ENCODE peak calls at places on chromosomes 6 and 20, in nine cellular contexts. One of them, this sample, is unnamed.
A peak's percentile ranks its signal among the peaks of the same experiment; 100 is the strongest.

GRCh38 chr6:153059757-153060156 is 57.2 kb upstream of the MTRF1L start:
- DNase-seq in lower lobe of right lung: no peak
- DNase-seq in left lung: no peak
- DNase-seq in stomach: no peak
- DNase-seq in AG10803: peak; percentile 5
- DNase-seq in bronchial epithelial cell: no peak
- DNase-seq in spleen: no peak
- DNase-seq in tibial nerve: no peak
- DNase-seq in fibroblast of pulmonary artery: no peak
- DNase-seq in this sample: no peak

GRCh38 chr20:35238170-35238569 is 11.7 kb downstream of the MMP24 start:
- DNase-seq in tibial nerve: no peak
- DNase-seq in fibroblast of pulmonary artery: no peak
- DNase-seq in lower lobe of right lung: no peak
- DNase-seq in stomach: no peak
- DNase-seq in bronchial epithelial cell: no peak
- DNase-seq in spleen: no peak
- DNase-seq in left lung: no peak
- DNase-seq in AG10803: no peak
- DNase-seq in this sample: no peak

GRCh38 chr6:140572129-140572528 is 1197.7 kb upstream of the CITED2 start:
- DNase-seq in spleen: no peak
- DNase-seq in tibial nerve: no peak
- DNase-seq in left lung: no peak
- DNase-seq in stomach: no peak
- DNase-seq in AG10803: peak; percentile 96
- DNase-seq in bronchial epithelial cell: peak; percentile 92
- DNase-seq in fibroblast of pulmonary artery: peak; percentile 96
- DNase-seq in lower lobe of right lung: no peak
- DNase-seq in this sample: no peak

GRCh38 chr6:168015492-168016175 is 18.2 kb downstream of the KIF25 start:
- DNase-seq in AG10803: no peak
- DNase-seq in lower lobe of right lung: peak; percentile 20
- DNase-seq in left lung: no peak
- DNase-seq in spleen: no peak
- DNase-seq in stomach: no peak
- DNase-seq in tibial nerve: no peak
- DNase-seq in bronchial epithelial cell: no peak
- DNase-seq in fibroblast of pulmonary artery: no peak
- DNase-seq in this sample: no peak

GRCh38 chr6:100593522-100593921 is 128.8 kb upstream of the SIM1 start:
- DNase-seq in tibial nerve: no peak
- DNase-seq in lower lobe of right lung: no peak
- DNase-seq in bronchial epithelial cell: no peak
- DNase-seq in spleen: no peak
- DNase-seq in stomach: no peak
- DNase-seq in left lung: no peak
- DNase-seq in fibroblast of pulmonary artery: no peak
- DNase-seq in AG10803: no peak
- DNase-seq in this sample: no peak

GRCh38 chr6:111677186-111677990 is 71.7 kb upstream of the TRAF3IP2 start:
- DNase-seq in spleen: no peak
- DNase-seq in fibroblast of pulmonary artery: no peak
- DNase-seq in lower lobe of right lung: no peak
- DNase-seq in AG10803: no peak
- DNase-seq in tibial nerve: no peak
- DNase-seq in stomach: no peak
- DNase-seq in left lung: no peak
- DNase-seq in bronchial epithelial cell: no peak
- DNase-seq in this sample: no peak

GRCh38 chr20:10656270-10656669 is 17.5 kb downstream of the JAG1 start:
- DNase-seq in lower lobe of right lung: no peak
- DNase-seq in stomach: no peak
- DNase-seq in bronchial epithelial cell: no peak
- DNase-seq in spleen: no peak
- DNase-seq in AG10803: no peak
- DNase-seq in fibroblast of pulmonary artery: no peak
- DNase-seq in left lung: no peak
- DNase-seq in tibial nerve: no peak
- DNase-seq in this sample: no peak

GRCh38 chr20:3935295-3935955 is 46.2 kb downstream of the PANK2 start:
- DNase-seq in tibial nerve: no peak
- DNase-seq in bronchial epithelial cell: no peak
- DNase-seq in left lung: no peak
- DNase-seq in lower lobe of right lung: no peak
- DNase-seq in stomach: no peak
- DNase-seq in spleen: no peak
- DNase-seq in fibroblast of pulmonary artery: peak; percentile 32
- DNase-seq in AG10803: peak; percentile 59
- DNase-seq in this sample: no peak

GRCh38 chr6:9428416-9429172 is 986.3 kb downstream of the TFAP2A start:
- DNase-seq in tibial nerve: no peak
- DNase-seq in spleen: no peak
- DNase-seq in AG10803: peak; percentile 27
- DNase-seq in stomach: no peak
- DNase-seq in fibroblast of pulmonary artery: peak; percentile 34
- DNase-seq in lower lobe of right lung: no peak
- DNase-seq in bronchial epithelial cell: peak; percentile 33
- DNase-seq in left lung: no peak
- DNase-seq in this sample: no peak

GRCh38 chr20:5316188-5317158 is at the start of gene PROKR2:
- DNase-seq in lower lobe of right lung: peak; percentile 42
- DNase-seq in AG10803: no peak
- DNase-seq in tibial nerve: no peak
- DNase-seq in bronchial epithelial cell: no peak
- DNase-seq in left lung: no peak
- DNase-seq in spleen: peak; percentile 78
- DNase-seq in stomach: no peak
- DNase-seq in fibroblast of pulmonary artery: no peak
- DNase-seq in this sample: no peak

GRCh38 chr6:4336778-4337442 is 201.5 kb upstream of the ECI2 start:
- DNase-seq in tibial nerve: no peak
- DNase-seq in bronchial epithelial cell: no peak
- DNase-seq in left lung: no peak
- DNase-seq in spleen: no peak
- DNase-seq in AG10803: no peak
- DNase-seq in fibroblast of pulmonary artery: peak; percentile 85
- DNase-seq in stomach: no peak
- DNase-seq in lower lobe of right lung: no peak
- DNase-seq in this sample: no peak

GRCh38 chr6:167791036-167791779 is 35.5 kb upstream of the AFDN start:
- DNase-seq in bronchial epithelial cell: peak; percentile 76
- DNase-seq in tibial nerve: no peak
- DNase-seq in left lung: no peak
- DNase-seq in spleen: peak; percentile 66
- DNase-seq in stomach: no peak
- DNase-seq in lower lobe of right lung: no peak
- DNase-seq in AG10803: no peak
- DNase-seq in fibroblast of pulmonary artery: peak; percentile 31
- DNase-seq in this sample: no peak

DNA sequence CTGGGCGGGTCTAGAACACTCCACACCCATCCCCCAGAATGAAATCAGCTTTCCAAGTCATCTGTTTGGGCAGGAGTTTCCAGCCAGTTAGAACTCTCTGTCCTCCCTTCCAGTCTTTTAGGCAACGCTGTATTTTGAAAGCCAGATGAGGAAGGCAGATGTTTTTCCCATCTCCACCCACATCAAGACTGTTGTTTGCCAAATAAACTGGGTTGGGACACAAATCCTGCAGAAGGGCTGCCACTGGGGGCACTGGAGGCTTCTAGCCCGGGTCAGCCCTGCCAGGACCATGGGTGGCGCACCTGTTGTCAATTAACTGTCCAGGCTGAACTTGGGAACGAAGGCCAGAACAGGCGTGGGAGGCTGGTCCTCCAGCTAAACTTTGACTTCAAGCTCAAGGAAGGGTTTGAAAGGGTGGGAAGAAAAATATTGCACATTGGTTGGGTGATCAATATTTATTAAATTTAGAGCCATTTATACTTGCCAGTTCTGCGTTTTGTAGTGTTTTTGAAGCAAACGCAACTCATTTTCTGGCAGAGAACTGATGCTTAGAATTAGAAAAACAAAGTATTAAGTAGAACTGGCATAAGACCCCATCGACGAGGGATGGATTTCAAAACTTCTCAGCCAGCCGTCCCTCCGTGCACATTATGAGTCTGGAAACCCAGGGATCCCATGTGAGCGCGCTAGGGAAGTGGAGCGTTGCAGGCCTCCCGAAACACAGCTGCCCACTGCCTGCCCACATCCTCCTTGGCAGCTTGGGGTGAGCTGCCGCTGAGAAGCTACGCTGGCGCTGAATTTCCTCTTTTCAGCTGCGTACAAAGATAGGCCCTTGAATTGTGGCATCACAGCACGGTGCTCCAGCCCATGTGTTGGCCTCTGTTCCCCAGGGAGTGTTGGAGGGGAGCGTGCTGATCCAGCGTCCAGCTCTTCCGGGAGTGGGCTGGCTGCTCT is 297.4 kb downstream of the QKI start:
- DNase-seq in AG10803: peak; percentile 69
- DNase-seq in bronchial epithelial cell: no peak
- DNase-seq in tibial nerve: peak; percentile 93
- DNase-seq in left lung: peak; percentile 83
- DNase-seq in spleen: peak; percentile 90
- DNase-seq in stomach: no peak
- DNase-seq in lower lobe of right lung: peak; percentile 86
- DNase-seq in fibroblast of pulmonary artery: no peak
- DNase-seq in this sample: no peak
- TF ChIP-seq CTCF in AG10803: peak; percentile 44
- TF ChIP-seq CTCF in bronchial epithelial cell: no peak
- TF ChIP-seq CTCF in tibial nerve: peak; percentile 60
- TF ChIP-seq CTCF in left lung: no peak
- TF ChIP-seq CTCF in spleen: no peak
- TF ChIP-seq CTCF in stomach: no peak
- TF ChIP-seq CTCF in lower lobe of right lung: peak; percentile 41
- TF ChIP-seq CTCF in fibroblast of pulmonary artery: no peak
- TF ChIP-seq CTCF in this sample: no peak

DNA sequence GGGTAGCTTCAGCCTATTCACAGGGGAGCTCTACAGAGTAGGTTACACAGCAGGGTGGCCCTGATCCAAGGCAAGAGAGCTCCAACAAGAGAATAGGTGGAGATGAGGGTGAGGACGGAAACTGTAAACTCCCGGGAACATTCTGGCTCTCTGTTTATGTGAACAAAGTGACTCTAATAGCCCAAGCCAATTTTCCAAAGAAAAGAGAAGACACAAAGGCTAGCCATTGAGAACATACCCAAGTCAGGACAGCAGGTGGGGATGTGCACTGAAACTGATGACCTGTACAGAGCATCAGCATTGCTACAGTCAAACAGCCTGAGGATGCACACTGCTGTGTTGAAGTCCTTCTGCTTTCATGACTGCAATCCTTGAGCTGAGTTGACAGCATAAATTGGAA is 136.0 kb upstream of the TOP1 start:
- DNase-seq in fibroblast of pulmonary artery: no peak
- DNase-seq in stomach: no peak
- DNase-seq in spleen: no peak
- DNase-seq in left lung: no peak
- DNase-seq in tibial nerve: no peak
- DNase-seq in lower lobe of right lung: no peak
- DNase-seq in bronchial epithelial cell: no peak
- DNase-seq in AG10803: no peak
- DNase-seq in this sample: no peak
- TF ChIP-seq CTCF in fibroblast of pulmonary artery: no peak
- TF ChIP-seq CTCF in stomach: no peak
- TF ChIP-seq CTCF in spleen: no peak
- TF ChIP-seq CTCF in left lung: no peak
- TF ChIP-seq CTCF in tibial nerve: no peak
- TF ChIP-seq CTCF in lower lobe of right lung: no peak
- TF ChIP-seq CTCF in bronchial epithelial cell: no peak
- TF ChIP-seq CTCF in AG10803: no peak
- TF ChIP-seq CTCF in this sample: no peak

GRCh38 chr6:52502306-52503029 is 74.4 kb downstream of the TRAM2 start:
- DNase-seq in fibroblast of pulmonary artery: no peak
- DNase-seq in AG10803: no peak
- DNase-seq in spleen: no peak
- DNase-seq in stomach: no peak
- DNase-seq in left lung: no peak
- DNase-seq in lower lobe of right lung: no peak
- DNase-seq in tibial nerve: no peak
- DNase-seq in bronchial epithelial cell: no peak
- DNase-seq in this sample: no peak

GRCh38 chr6:52503853-52504777 is 72.7 kb downstream of the TRAM2 start:
- DNase-seq in AG10803: peak; percentile 82
- DNase-seq in left lung: peak; percentile 93
- DNase-seq in bronchial epithelial cell: peak; percentile 97
- DNase-seq in tibial nerve: peak; percentile 70
- DNase-seq in lower lobe of right lung: peak; percentile 95
- DNase-seq in stomach: peak; percentile 98
- DNase-seq in spleen: peak; percentile 85
- DNase-seq in fibroblast of pulmonary artery: peak; percentile 69
- DNase-seq in this sample: no peak

GRCh38 chr6:52505726-52506501 is 70.9 kb downstream of the TRAM2 start:
- DNase-seq in left lung: no peak
- DNase-seq in tibial nerve: no peak
- DNase-seq in stomach: no peak
- DNase-seq in AG10803: no peak
- DNase-seq in lower lobe of right lung: no peak
- DNase-seq in bronchial epithelial cell: no peak
- DNase-seq in fibroblast of pulmonary artery: no peak
- DNase-seq in spleen: no peak
- DNase-seq in this sample: no peak

GRCh38 chr6:52504778-52505127 is 72.1 kb downstream of the TRAM2 start:
- DNase-seq in lower lobe of right lung: no peak
- DNase-seq in bronchial epithelial cell: no peak
- DNase-seq in AG10803: no peak
- DNase-seq in spleen: no peak
- DNase-seq in left lung: no peak
- DNase-seq in fibroblast of pulmonary artery: no peak
- DNase-seq in tibial nerve: no peak
- DNase-seq in stomach: no peak
- DNase-seq in this sample: no peak

GRCh38 chr6:52503344-52503747 is 73.5 kb downstream of the TRAM2 start:
- DNase-seq in bronchial epithelial cell: peak; percentile 61
- DNase-seq in fibroblast of pulmonary artery: no peak
- DNase-seq in AG10803: no peak
- DNase-seq in spleen: no peak
- DNase-seq in lower lobe of right lung: no peak
- DNase-seq in stomach: no peak
- DNase-seq in left lung: no peak
- DNase-seq in tibial nerve: no peak
- DNase-seq in this sample: no peak
- TF ChIP-seq CTCF in bronchial epithelial cell: peak; percentile 19
- TF ChIP-seq CTCF in fibroblast of pulmonary artery: no peak
- TF ChIP-seq CTCF in AG10803: peak; percentile 15
- TF ChIP-seq CTCF in spleen: no peak
- TF ChIP-seq CTCF in lower lobe of right lung: no peak
- TF ChIP-seq CTCF in stomach: no peak
- TF ChIP-seq CTCF in left lung: no peak
- TF ChIP-seq CTCF in tibial nerve: no peak
- TF ChIP-seq CTCF in this sample: no peak

DNA sequence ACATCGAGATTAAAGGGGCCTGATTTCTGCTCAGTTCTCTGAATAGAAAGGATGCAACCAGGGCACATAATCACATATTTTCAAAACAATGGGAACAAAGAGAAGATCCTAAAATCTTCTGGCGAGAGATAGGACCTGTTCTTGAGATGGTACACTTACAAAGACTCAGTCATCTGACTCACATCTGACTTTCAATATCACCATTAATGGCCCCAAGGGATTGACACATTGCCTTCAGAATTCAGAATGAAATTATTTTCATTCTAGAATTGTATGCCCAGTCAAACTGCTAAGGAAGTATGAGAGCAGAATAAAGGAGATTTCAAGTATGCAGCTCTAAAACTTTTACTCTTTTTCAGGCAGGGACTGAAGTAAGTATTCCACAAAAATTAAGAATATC is 240.7 kb upstream of the POU3F2 start:
- DNase-seq in tibial nerve: no peak
- DNase-seq in spleen: no peak
- DNase-seq in left lung: no peak
- DNase-seq in AG10803: no peak
- DNase-seq in stomach: no peak
- DNase-seq in lower lobe of right lung: no peak
- DNase-seq in fibroblast of pulmonary artery: no peak
- DNase-seq in bronchial epithelial cell: no peak
- DNase-seq in this sample: no peak
- TF ChIP-seq CTCF in tibial nerve: no peak
- TF ChIP-seq CTCF in spleen: no peak
- TF ChIP-seq CTCF in left lung: no peak
- TF ChIP-seq CTCF in AG10803: no peak
- TF ChIP-seq CTCF in stomach: no peak
- TF ChIP-seq CTCF in lower lobe of right lung: no peak
- TF ChIP-seq CTCF in fibroblast of pulmonary artery: no peak
- TF ChIP-seq CTCF in bronchial epithelial cell: no peak
- TF ChIP-seq CTCF in this sample: no peak